ENCODE peak calls at places on chromosomes 12 and 14, in seven cellular contexts. H, T, Q, J, F, D and V are unnamed samples.
A peak's percentile ranks its signal among the peaks of the same experiment; 100 is the strongest.

GRCh38 chr12:4506430-4506829 is 32.3 kb upstream of the RAD51AP1 start:
- DNase-seq in H (no peak), T (no peak), Q (no peak), J (no peak), F (no peak), D (no peak), V (no peak)

GRCh38 chr12:45268672-45269406 is 52.9 kb downstream of the ANO6 start:
- DNase-seq in H (peak; percentile 58), T (no peak), Q (peak; percentile 89), J (peak; percentile 56), F (no peak), D (peak; percentile 75), V (peak; percentile 22)

GRCh38 chr12:72191761-72192160 is 80.4 kb upstream of the TRHDE start:
- DNase-seq in H (no peak), T (no peak), Q (no peak), J (no peak), F (no peak), D (no peak), V (no peak)

GRCh38 chr12:288687-289086 is 26.1 kb upstream of the SLC6A13 start:
- DNase-seq in H (no peak), T (no peak), Q (peak; percentile 11), J (no peak), F (no peak), D (no peak), V (no peak)

GRCh38 chr12:42798811-42799438 is 209.4 kb upstream of the PRICKLE1 start:
- DNase-seq in H (no peak), T (no peak), Q (no peak), J (no peak), F (no peak), D (no peak), V (no peak)

GRCh38 chr12:117998719-117999118 is 17.8 kb upstream of the RFC5 start:
- DNase-seq in H (no peak), T (no peak), Q (no peak), J (no peak), F (no peak), D (no peak), V (no peak)

GRCh38 chr12:115004469-115005146 is 320.6 kb upstream of the TBX3 start:
- DNase-seq in H (no peak), T (no peak), Q (no peak), J (no peak), F (no peak), D (no peak), V (no peak)

GRCh38 chr12:6852651-6853354 is 853 bp downstream of the USP5 start:
- DNase-seq in H (peak; percentile 69), T (peak; percentile 46), Q (no peak), J (no peak), F (no peak), D (no peak), V (no peak)

GRCh38 chr12:91023326-91024004 is 18.7 kb upstream of the EPYC start:
- DNase-seq in H (no peak), T (no peak), Q (no peak), J (no peak), F (no peak), D (no peak), V (no peak)

GRCh38 chr12:52442600-52443061 is 8.5 kb upstream of the KRT75 start:
- DNase-seq in H (peak; percentile 62), T (no peak), Q (no peak), J (peak; percentile 59), F (no peak), D (no peak), V (no peak)
- TF ChIP-seq CTCF in H (no peak), T (no peak), Q (no peak), J (peak; percentile 22), F (no peak), D (no peak), V (no peak)

GRCh38 chr14:89767861-89768268 is 186.7 kb downstream of the EFCAB11 start:
- DNase-seq in H (peak; percentile 88), T (peak; percentile 78), Q (peak; percentile 20), J (peak; percentile 43), F (no peak), D (peak; percentile 52), V (peak; percentile 50)
- TF ChIP-seq CTCF in H (peak; percentile 80), T (peak; percentile 82), Q (peak; percentile 58), J (peak; percentile 75), F (peak; percentile 41), D (peak; percentile 37), V (peak; percentile 55)

GRCh38 chr12:57085999-57086950 is 2.6 kb upstream of the NAB2 start:
- DNase-seq in H (peak; percentile 90), T (peak; percentile 61), Q (peak; percentile 82), J (no peak), F (no peak), D (peak; percentile 55), V (peak; percentile 40)
- TF ChIP-seq CTCF in H (peak; percentile 52), T (peak; percentile 57), Q (peak; percentile 22), J (peak; percentile 51), F (peak; percentile 54), D (no peak), V (peak; percentile 49)

GRCh38 chr14:93333631-93334095 is 827 bp upstream of the BTBD7 start:
- DNase-seq in H (no peak), T (no peak), Q (no peak), J (no peak), F (no peak), D (no peak), V (no peak)

GRCh38 chr14:93332853-93333630 is at the start of gene BTBD7:
- DNase-seq in H (peak; percentile 97), T (peak; percentile 91), Q (peak; percentile 96), J (peak; percentile 90), F (peak; percentile 95), D (peak; percentile 98), V (peak; percentile 99)

GRCh38 chr14:93337884-93338283 is 5.0 kb upstream of the BTBD7 start:
- DNase-seq in H (no peak), T (no peak), Q (no peak), J (no peak), F (no peak), D (no peak), V (no peak)

GRCh38 chr14:93332032-93332852 is 594 bp downstream of the BTBD7 start:
- DNase-seq in H (peak; percentile 74), T (peak; percentile 46), Q (peak; percentile 72), J (no peak), F (peak; percentile 68), D (peak; percentile 69), V (peak; percentile 85)

DNA sequence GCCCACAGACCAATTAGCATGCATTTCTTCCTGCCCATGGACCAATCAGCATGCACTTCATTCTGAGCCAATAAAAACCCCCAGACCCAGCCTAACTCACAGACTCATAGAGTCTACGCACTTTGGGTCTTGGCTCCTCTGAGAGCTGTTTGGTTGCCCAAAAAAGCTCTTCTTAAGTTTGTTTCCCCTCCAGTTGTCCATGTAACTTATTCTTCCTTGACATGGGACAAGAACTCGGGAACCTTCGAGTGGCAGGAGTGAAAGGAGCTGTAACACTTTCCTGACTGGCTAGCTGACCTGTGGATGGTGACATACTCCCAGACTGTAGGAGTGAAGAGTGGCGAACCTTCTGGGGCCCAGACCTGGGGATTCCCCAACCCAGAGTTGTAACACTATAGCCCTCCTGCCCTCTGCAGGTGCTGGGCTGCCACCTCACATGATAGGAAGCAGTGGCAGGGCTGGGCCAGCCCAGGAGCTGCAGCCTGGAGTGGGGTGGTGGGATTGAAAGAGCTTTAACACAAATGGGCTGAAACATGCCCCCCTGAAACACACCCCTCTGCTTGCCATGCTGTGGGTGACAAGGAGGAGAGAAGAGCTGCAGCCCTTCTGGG is 4.4 kb upstream of the BTBD7 start:
- DNase-seq in H (peak; percentile 51), T (no peak), Q (no peak), J (no peak), F (no peak), D (no peak), V (no peak)
- TF ChIP-seq CTCF in H (no peak), T (no peak), Q (no peak), J (no peak), F (no peak), D (no peak), V (no peak)

DNA sequence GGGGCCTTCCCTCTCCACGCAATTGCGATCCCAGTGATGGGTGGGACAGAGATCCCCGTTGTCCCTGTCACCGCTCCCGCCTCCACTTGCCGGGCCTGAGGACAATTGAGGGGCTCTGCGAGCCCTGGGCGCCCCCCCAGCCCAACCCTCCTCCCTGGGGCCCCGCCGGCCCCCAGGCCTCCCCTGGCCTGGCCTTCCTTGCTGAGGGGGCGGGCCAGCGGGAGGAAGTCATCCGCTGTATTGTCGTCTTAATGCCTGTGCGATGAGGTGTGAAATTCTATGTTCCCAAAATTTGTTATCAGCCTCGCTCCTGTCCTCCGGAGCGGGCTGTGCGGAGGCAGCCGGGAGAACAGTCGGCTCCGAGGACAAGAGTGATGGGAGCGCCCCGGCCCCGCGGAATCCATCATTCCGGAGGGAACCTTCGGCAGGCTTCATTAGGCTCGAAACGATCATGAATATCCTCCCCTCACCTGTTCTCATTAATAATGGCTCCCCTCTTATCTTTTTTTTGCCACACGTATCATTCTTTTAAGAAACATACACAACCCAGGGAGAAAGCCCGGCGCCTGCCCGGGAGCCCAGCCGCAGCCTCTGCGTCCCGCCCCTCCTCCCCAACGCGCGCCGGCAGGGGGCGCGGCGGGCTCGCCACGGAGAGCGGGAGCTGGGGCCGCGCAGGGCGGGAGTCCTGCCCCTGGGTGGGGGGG is 17.3 kb upstream of the DLK1 start:
- DNase-seq in H (peak; percentile 46), T (no peak), Q (no peak), J (no peak), F (no peak), D (peak; percentile 51), V (peak; percentile 66)
- TF ChIP-seq CTCF in H (no peak), T (peak; percentile 43), Q (peak; percentile 69), J (no peak), F (peak; percentile 46), D (no peak), V (no peak)